ENCODE peak calls at places on chromosomes 5 and 9, in seven cellular contexts. T is transverse colon, F is uterus, V is HepG2, J is lower lobe of right lung, I is HCT116, A is foreskin keratinocyte. Y is an unnamed sample.

GRCh38 chr5:173688708-173689107 is 72.3 kb upstream of the BOD1 start:
- DNase-seq in J (no peak), I (no peak), F (no peak), T (no peak), V (no peak), A (no peak), Y (no peak)

GRCh38 chr5:96562614-96563013 is 99.6 kb upstream of the CAST start:
- DNase-seq in F (no peak), A (peak; percentile 67), I (no peak), J (no peak), V (no peak), T (no peak), Y (no peak)

GRCh38 chr5:33734541-33734940 is 157.2 kb downstream of the ADAMTS12 start:
- DNase-seq in J (no peak), V (no peak), A (no peak), F (peak; percentile 24), T (no peak), I (no peak), Y (no peak)

GRCh38 chr5:145743396-145744061 is 91.6 kb downstream of the PRELID2 start:
- DNase-seq in I (no peak), V (no peak), J (no peak), A (no peak), T (no peak), F (no peak), Y (no peak)

GRCh38 chr5:168874713-168875380 is 295.7 kb upstream of the PANK3 start:
- DNase-seq in V (no peak), T (no peak), A (peak; percentile 34), J (no peak), I (peak; percentile 16), F (no peak), Y (peak; percentile 47)

GRCh38 chr5:66904189-66904588 is 292.4 kb downstream of the CD180 start:
- DNase-seq in I (no peak), T (no peak), A (no peak), V (no peak), J (no peak), F (no peak), Y (no peak)

GRCh38 chr5:534006-534742 is 9.9 kb upstream of the SLC9A3 start:
- DNase-seq in I (no peak), T (no peak), J (peak; percentile 44), A (no peak), V (no peak), F (no peak), Y (no peak)

GRCh38 chr5:171386861-171387254 is 791 bp upstream of the NPM1 start:
- DNase-seq in I (no peak), A (no peak), T (no peak), V (no peak), J (peak; percentile 36), F (peak; percentile 19), Y (no peak)

GRCh38 chr5:20655211-20655610 is 667.2 kb upstream of the CDH18 start:
- DNase-seq in T (no peak), V (no peak), J (no peak), I (no peak), F (no peak), A (no peak), Y (no peak)

GRCh38 chr9:1207681-1208080 is 157.5 kb downstream of the DMRT2 start:
- DNase-seq in A (peak; percentile 60), T (no peak), F (peak; percentile 46), J (no peak), I (no peak), V (no peak), Y (no peak)

GRCh38 chr5:130871346-130872086 is 293.5 kb downstream of the HINT1 start:
- DNase-seq in J (no peak), T (peak; percentile 21), V (peak; percentile 20), I (peak; percentile 29), A (peak; percentile 22), F (no peak), Y (no peak)

GRCh38 chr5:173925449-173926071 is 37.4 kb downstream of the CPEB4 start:
- DNase-seq in A (no peak), F (no peak), J (peak; percentile 51), T (peak; percentile 55), I (peak; percentile 38), V (no peak), Y (no peak)

DNA sequence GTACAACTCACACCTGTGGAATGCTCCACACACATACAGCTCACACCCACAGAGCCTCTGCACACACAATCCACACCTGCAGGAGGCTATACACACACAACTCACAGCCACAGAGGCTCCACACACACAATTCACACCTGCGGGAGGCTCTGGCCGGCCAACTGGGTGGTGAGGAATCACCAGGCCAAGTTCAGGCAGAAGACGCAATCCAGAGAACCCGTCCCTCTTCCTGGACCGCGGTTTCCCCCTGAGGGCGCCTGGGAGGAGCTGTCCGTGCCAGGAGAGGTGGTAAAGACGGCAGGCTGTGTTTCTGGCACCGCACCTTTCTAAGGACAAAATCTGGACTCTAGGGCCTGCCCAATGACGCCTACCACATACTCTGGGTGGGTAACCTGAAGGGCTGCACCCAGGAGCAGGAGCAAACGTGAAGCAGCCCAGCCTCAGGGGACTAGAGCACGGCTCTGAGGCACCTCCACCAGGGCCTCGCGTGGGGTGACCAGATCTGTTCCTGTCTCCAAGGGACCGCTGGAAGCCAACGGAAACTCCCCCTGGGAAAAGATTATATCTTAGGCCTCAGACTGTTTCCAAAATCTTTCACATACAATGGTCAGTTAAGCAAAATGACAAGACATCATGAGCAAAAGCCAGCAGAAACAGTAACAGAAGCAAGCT is 17.0 kb downstream of the CAMSAP1 start:
- DNase-seq in T (no peak), F (no peak), A (peak; percentile 69), I (no peak), J (no peak), V (no peak), Y (no peak)
- H3K4me1 ChIP-seq in T (peaks cover 46% of the 10 kb centered on the region), F (no peaks in the 10 kb centered on the region), A (peaks cover 32% of the 10 kb centered on the region), I (peaks cover 19% of the 10 kb centered on the region), J (peaks cover 52% of the 10 kb centered on the region), V (peaks cover 2% of the 10 kb centered on the region), Y (no peaks in the 10 kb centered on the region)

DNA sequence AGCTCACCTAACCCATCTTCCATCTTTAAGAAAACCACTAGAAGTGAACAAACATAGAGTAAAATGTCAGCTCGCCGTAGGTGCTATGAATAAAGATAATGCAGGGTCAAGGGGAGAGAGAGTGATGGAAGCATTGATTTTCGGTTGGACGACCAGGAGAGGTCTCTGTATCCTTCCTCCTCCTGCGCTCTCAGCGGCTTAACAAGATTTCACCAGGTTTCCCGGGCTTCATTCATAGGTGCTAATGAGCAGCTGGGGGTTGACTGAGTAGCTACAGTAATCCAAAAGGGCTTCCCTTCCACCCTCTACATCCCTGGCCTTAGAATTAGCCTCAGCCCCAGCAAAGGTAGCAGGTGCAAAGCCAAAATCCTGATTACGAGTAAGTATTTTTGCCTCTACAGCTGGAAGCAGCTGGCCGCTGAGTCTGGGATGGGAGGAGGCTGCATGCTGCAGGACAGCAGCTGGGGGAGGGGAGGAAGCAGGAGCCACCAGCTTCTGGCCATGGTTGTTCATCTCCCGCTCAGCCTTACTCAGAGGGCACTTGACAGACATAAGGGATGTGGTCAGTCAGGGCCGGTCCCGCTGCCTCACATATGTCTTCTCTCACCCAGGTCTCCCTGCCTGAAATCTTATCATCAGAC is 112.0 kb upstream of the IL12B start:
- DNase-seq in A (no peak), F (no peak), J (peak; percentile 41), I (no peak), V (no peak), T (no peak), Y (no peak)
- TF ChIP-seq CTCF in A (no peak), F (no peak), J (no peak), I (no peak), V (no peak), T (no peak), Y (no peak)

GRCh38 chr9:129323999-129324553 is 146.0 kb upstream of the IER5L start:
- DNase-seq in I (no peak), J (no peak), V (peak; percentile 44), A (no peak), F (no peak), T (no peak), Y (no peak)
- H3K4me1 ChIP-seq in I (no peaks in the 10 kb centered on the region), J (peaks cover 32% of the 10 kb centered on the region), V (peaks cover 98% of the 10 kb centered on the region), A (no peaks in the 10 kb centered on the region), F (peaks cover 11% of the 10 kb centered on the region), T (peaks cover 29% of the 10 kb centered on the region), Y (peaks cover 36% of the 10 kb centered on the region)

GRCh38 chr5:53201746-53202145 is 92.2 kb upstream of the MOCS2 start:
- DNase-seq in J (no peak), I (no peak), T (no peak), V (peak; percentile 4), F (no peak), A (no peak), Y (no peak)
- TF ChIP-seq CTCF in J (no peak), I (peak; percentile 68), T (peak; percentile 16), V (peak; percentile 47), F (no peak), A (peak; percentile 41), Y (no peak)

DNA sequence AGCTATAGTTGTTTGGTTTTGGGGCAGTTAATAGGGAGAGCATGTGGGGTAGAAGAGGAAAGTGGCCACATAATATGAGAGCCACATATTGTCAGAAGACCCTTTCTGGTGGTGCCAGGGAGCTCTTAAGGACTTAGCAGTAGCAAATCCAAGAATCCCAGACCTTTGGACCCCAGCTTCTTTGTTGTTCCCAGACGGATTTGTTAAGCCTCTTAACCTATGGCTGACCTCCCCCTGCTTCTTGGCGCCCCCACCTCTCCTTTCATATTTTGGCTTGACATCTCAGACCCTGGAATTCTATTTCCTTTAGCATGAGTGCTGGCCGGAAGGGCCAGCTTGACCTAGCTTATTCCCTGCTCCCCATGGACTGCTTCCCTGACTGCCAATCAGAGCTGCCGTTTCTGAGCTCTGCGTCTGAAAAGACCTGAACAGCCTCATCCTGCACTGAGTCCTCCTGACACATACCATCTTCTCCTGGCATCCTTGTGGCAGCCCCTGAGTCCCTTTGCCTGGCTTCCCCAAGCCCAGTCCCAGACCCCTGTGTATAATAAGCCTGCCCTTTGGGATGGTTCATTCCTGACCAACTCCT is 116.3 kb downstream of the PRKACG start:
- DNase-seq in T (no peak), F (no peak), A (no peak), J (no peak), V (no peak), I (no peak), Y (no peak)
- H3K4me1 ChIP-seq in T (no peaks in the 10 kb centered on the region), F (no peaks in the 10 kb centered on the region), A (no peaks in the 10 kb centered on the region), J (peaks cover 31% of the 10 kb centered on the region), V (no peaks in the 10 kb centered on the region), I (no peaks in the 10 kb centered on the region), Y (no peaks in the 10 kb centered on the region)

DNA sequence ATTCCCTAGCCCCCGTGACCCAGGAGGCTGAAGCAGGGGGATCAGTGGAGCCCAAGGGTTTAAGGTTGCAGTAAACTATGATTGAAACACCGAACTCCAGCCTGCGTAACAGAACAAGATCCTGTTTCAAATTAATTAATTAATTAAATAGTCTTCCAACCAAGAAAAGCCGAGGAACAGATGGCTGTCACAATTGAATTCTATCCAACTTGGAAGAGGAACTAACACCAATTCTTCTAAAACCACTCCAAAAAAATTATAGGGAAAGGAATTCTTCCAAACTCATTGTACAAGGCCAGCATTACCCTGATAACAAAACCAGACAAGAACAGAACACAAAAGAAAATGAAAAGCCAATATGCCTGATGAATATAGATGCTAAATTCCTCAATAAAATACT is 43.4 kb upstream of the RGS7BP start:
- DNase-seq in T (no peak), J (no peak), V (no peak), F (no peak), I (no peak), A (no peak), Y (no peak)
- TF ChIP-seq CTCF in T (no peak), J (no peak), V (no peak), F (no peak), I (no peak), A (no peak), Y (no peak)

Y was measured in Caco-2.